ENCODE peak calls at places on chromosomes 5 and 9, in four cellular contexts. One of them, this sample, is unnamed.

GRCh38 chr9:115593587-115594091 is 475.7 kb upstream of the TNC start:
- DNase-seq in fibroblast of lung: peak; percentile 75
- DNase-seq in GM23248: peak; percentile 73
- DNase-seq in HepG2: peak; percentile 4
- DNase-seq in this sample: peak; percentile 78

GRCh38 chr9:131668439-131669233 is 71.2 kb downstream of the RAPGEF1 start:
- DNase-seq in fibroblast of lung: peak; percentile 79
- DNase-seq in GM23248: peak; percentile 85
- DNase-seq in HepG2: peak; percentile 32
- DNase-seq in this sample: no peak

GRCh38 chr5:112205840-112206239 is 213.2 kb downstream of the EPB41L4A start:
- DNase-seq in fibroblast of lung: no peak
- DNase-seq in GM23248: no peak
- DNase-seq in HepG2: no peak
- DNase-seq in this sample: no peak

GRCh38 chr5:151092750-151093149 is 11.9 kb upstream of the TNIP1 start:
- DNase-seq in fibroblast of lung: peak; percentile 72
- DNase-seq in GM23248: peak; percentile 92
- DNase-seq in HepG2: no peak
- DNase-seq in this sample: no peak

GRCh38 chr5:153960269-153961215 is 78.2 kb downstream of the FAM114A2 start:
- DNase-seq in fibroblast of lung: no peak
- DNase-seq in GM23248: peak; percentile 24
- DNase-seq in HepG2: no peak
- DNase-seq in this sample: no peak

GRCh38 chr9:121634800-121635261 is 16.6 kb upstream of the DAB2IP start:
- DNase-seq in fibroblast of lung: no peak
- DNase-seq in GM23248: peak; percentile 30
- DNase-seq in HepG2: peak; percentile 57
- DNase-seq in this sample: no peak

GRCh38 chr9:88773627-88774244 is 217.5 kb upstream of the S1PR3 start:
- DNase-seq in fibroblast of lung: peak; percentile 64
- DNase-seq in GM23248: peak; percentile 50
- DNase-seq in HepG2: no peak
- DNase-seq in this sample: no peak

GRCh38 chr9:126688617-126689016 is 74.9 kb downstream of the LMX1B start:
- DNase-seq in fibroblast of lung: no peak
- DNase-seq in GM23248: no peak
- DNase-seq in HepG2: no peak
- DNase-seq in this sample: no peak

GRCh38 chr5:136034976-136035375 is 6.2 kb downstream of the TGFBI start:
- DNase-seq in fibroblast of lung: no peak
- DNase-seq in GM23248: no peak
- DNase-seq in HepG2: no peak
- DNase-seq in this sample: no peak

GRCh38 chr5:107555425-107556090 is 115.2 kb downstream of the EFNA5 start:
- DNase-seq in fibroblast of lung: no peak
- DNase-seq in GM23248: peak; percentile 27
- DNase-seq in HepG2: no peak
- DNase-seq in this sample: no peak

GRCh38 chr5:172313877-172314276 is 30.3 kb upstream of the UBTD2 start:
- DNase-seq in fibroblast of lung: no peak
- DNase-seq in GM23248: no peak
- DNase-seq in HepG2: no peak
- DNase-seq in this sample: no peak

DNA sequence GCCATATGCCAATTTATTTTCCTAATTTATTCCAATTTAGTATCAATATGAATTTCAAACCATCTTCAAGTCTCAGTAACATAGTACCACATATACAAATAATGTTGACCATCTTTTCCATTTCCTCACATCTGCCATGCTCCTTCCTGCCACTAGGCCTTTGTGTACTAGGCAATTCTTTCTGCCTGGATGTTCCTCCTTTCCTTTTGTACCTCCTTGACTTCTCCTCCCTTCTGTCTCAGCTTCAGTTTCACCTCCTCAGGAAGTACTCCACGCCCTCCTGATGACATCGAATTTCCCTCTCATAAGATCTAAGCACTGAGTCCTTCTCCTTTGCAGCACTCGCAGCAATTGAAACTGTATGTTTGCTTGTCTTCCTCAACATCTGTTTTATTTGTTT is 53.9 kb downstream of the MEF2C start:
- DNase-seq in fibroblast of lung: no peak
- DNase-seq in GM23248: peak; percentile 51
- DNase-seq in HepG2: no peak
- DNase-seq in this sample: peak; percentile 79
- H3K4me1 ChIP-seq in fibroblast of lung: peaks cover 10% of the 10 kb centered on the region
- H3K4me1 ChIP-seq in GM23248: peaks cover 64% of the 10 kb centered on the region
- H3K4me1 ChIP-seq in HepG2: no peaks in the 10 kb centered on the region
- H3K4me1 ChIP-seq in this sample: peaks cover 100% of the 10 kb centered on the region

DNA sequence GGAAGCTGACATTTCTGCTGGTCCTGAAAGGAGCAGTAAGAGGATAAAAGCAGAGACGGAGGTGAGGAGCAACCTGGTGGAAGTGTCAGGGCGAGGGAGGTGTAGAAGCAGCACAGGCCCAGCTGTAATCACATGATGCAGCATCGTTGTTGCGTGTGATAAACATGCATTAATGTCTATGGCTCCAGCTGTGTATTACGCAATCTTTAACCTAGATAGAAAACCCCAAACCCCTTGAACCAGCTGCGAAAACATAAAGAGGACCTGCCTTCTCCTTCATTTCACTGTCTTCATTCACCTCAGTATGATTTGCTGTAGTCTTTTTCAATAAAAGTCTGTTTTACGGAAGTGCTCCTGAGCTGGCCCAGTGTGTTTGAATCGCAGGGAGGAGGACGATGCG is 162.9 kb downstream of the NTRK2 start:
- DNase-seq in fibroblast of lung: no peak
- DNase-seq in GM23248: no peak
- DNase-seq in HepG2: no peak
- DNase-seq in this sample: no peak
- H2AFZ ChIP-seq in fibroblast of lung: no peak overlapping the region
- H2AFZ ChIP-seq in GM23248: no peak overlapping the region
- H2AFZ ChIP-seq in HepG2: no peak overlapping the region
- H2AFZ ChIP-seq in this sample: no peak overlapping the region

DNA sequence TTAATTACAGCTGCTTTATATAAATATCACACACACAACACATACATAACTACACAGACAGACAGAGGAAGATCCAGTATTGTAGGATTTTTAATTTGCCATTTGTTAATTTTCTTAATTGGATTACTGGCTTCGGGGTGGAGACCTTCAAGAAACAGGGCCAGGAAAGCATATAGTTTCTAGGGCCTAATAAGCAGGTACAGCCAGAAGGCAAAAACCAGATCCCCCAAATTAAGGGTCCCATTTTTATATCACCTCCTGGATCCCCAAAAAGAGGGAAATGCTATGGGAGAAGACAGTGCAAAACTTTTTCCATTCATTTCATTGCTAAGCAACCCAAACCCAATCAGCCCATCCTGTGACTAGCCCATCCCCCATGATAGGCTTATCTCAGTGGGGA is 373.3 kb upstream of the FAM174A start:
- DNase-seq in fibroblast of lung: no peak
- DNase-seq in GM23248: no peak
- DNase-seq in HepG2: no peak
- DNase-seq in this sample: no peak
- H3K4me1 ChIP-seq in fibroblast of lung: no peaks in the 10 kb centered on the region
- H3K4me1 ChIP-seq in GM23248: no peaks in the 10 kb centered on the region
- H3K4me1 ChIP-seq in HepG2: no peaks in the 10 kb centered on the region
- H3K4me1 ChIP-seq in this sample: no peaks in the 10 kb centered on the region

DNA sequence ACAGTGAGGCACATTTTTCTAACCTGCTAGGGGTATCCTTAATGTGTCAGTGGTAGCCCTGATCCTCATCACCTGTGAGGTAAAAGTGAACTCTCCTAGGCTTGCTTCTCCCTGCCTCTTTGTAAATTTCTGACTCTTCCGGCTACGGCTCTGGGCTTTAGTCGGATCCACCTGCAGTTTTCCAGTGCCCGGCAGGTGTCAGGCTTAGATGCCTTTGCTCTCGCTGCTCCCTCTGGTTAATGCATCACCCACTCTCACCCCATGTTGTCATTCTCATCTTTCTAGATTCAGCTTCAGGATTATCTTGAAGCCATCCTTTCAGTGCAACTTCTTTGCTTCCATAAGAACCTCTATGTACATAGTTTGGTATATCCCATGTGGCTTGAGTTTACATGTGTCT is 3.6 kb downstream of the CEP78 start:
- DNase-seq in fibroblast of lung: no peak
- DNase-seq in GM23248: no peak
- DNase-seq in HepG2: peak; percentile 62
- DNase-seq in this sample: no peak
- H2AFZ ChIP-seq in fibroblast of lung: no peak overlapping the region
- H2AFZ ChIP-seq in GM23248: no peak overlapping the region
- H2AFZ ChIP-seq in HepG2: peak overlapping the region; percentile 44
- H2AFZ ChIP-seq in this sample: no peak overlapping the region

GRCh38 chr9:133118179-133118520 is 2.9 kb downstream of the RALGDS start:
- DNase-seq in fibroblast of lung: no peak
- DNase-seq in GM23248: no peak
- DNase-seq in HepG2: no peak
- DNase-seq in this sample: no peak

GRCh38 chr9:133118568-133118967 is 2.5 kb downstream of the RALGDS start:
- DNase-seq in fibroblast of lung: no peak
- DNase-seq in GM23248: no peak
- DNase-seq in HepG2: no peak
- DNase-seq in this sample: no peak

GRCh38 chr9:133120343-133121199 is 469 bp downstream of the RALGDS start:
- DNase-seq in fibroblast of lung: no peak
- DNase-seq in GM23248: peak; percentile 29
- DNase-seq in HepG2: no peak
- DNase-seq in this sample: no peak

GRCh38 chr9:133119039-133119438 is 2.0 kb downstream of the RALGDS start:
- DNase-seq in fibroblast of lung: no peak
- DNase-seq in GM23248: peak; percentile 21
- DNase-seq in HepG2: no peak
- DNase-seq in this sample: no peak

GRCh38 chr9:133119461-133120342 is 1.3 kb downstream of the RALGDS start:
- DNase-seq in fibroblast of lung: no peak
- DNase-seq in GM23248: peak; percentile 59
- DNase-seq in HepG2: no peak
- DNase-seq in this sample: no peak
- H3K4me1 ChIP-seq in fibroblast of lung: peaks cover 15% of the 10 kb centered on the region
- H3K4me1 ChIP-seq in GM23248: peaks cover 24% of the 10 kb centered on the region
- H3K4me1 ChIP-seq in HepG2: peaks cover 53% of the 10 kb centered on the region
- H3K4me1 ChIP-seq in this sample: peaks cover 87% of the 10 kb centered on the region

DNA sequence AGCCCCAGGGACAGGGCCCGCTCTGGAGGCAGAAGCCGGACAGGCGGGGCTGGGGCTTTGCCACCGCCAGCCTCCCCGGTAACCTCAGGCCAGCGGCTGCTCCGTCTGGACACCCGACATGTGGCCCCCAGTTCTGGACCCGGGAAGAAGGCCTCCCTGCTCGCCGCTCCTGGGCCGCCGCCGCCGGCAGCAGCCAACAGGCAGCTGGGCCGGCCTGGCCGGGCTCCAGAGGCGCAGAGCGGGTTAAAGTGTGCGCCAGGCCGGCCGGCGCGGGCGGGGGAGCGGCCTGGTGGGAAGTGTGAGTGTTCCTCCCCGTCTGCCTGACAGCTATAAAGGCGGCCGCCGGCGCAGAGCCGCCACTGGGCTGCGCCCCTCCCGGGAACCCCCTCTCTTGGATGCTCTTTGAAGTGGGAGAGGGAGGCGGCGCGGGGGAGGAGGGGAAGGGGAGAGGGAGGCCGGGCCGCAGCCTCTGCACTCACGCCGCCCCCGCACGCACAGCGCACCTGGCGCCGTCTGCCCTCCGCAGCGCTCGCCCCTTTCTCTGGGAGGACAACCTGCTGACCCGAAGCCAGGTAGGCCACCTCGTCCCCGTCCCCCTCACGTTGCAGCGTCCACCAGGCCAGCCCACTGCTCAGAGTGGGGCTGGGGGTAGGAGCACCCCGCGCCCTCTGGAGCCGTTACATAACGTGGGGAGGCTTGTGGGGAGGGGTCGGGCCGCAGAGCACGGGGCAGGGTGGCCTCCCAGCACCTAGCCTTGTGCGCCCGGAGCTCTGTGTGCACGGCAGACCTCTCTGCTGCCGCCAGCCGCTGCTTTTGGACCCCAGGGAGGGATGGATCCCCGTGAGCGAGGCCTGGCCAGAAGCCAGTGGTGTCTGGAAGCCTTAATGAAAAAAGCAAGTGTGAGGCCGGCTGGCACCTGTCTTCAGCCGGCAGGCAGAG is at the start of gene ADAMTSL2:
- DNase-seq in fibroblast of lung: peak; percentile 65
- DNase-seq in GM23248: peak; percentile 62
- DNase-seq in HepG2: peak; percentile 73
- DNase-seq in this sample: no peak
- H2AFZ ChIP-seq in fibroblast of lung: no peak within 1 kb of the TSS
- H2AFZ ChIP-seq in GM23248: no peak within 1 kb of the TSS
- H2AFZ ChIP-seq in HepG2: no peak within 1 kb of the TSS
- H2AFZ ChIP-seq in this sample: no peak within 1 kb of the TSS

DNA sequence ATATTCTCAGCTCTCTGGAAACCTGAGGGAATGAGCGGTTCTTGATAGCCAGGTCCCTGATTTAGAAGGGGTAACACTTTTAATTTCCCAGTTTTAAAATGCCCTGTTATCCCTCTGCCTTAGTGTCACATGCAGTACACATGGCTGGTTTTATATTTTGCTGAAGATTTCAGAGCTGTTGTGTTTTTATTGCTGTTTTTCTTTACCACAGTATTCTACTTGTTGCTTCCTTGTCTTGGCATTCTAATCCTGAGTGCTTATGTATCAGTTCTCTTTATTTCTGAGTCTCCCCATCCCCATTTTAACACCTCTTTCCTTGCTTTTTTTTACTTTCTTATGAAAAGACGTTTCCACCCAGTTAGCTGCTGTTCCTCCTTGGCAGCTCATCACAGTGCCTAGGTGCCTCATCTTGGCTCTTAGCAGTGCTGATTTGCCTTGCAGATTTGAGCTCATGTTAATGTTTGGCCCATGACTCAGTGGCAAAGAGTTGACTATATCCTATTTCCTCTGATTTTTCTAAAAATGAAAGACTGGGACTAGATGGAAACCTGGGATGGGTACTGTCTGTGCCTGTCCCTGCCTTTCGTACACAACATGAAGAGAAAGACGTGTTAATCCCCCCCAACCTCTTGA is 3.7 kb downstream of the MTRR start:
- DNase-seq in fibroblast of lung: no peak
- DNase-seq in GM23248: peak; percentile 47
- DNase-seq in HepG2: no peak
- DNase-seq in this sample: no peak
- H3K4me1 ChIP-seq in fibroblast of lung: peaks cover 6% of the 10 kb centered on the region
- H3K4me1 ChIP-seq in GM23248: peaks cover 33% of the 10 kb centered on the region
- H3K4me1 ChIP-seq in HepG2: peaks cover 53% of the 10 kb centered on the region
- H3K4me1 ChIP-seq in this sample: peaks cover 32% of the 10 kb centered on the region

GRCh38 chr9:34035656-34036055 is 13.0 kb downstream of the UBAP2 start:
- DNase-seq in fibroblast of lung: no peak
- DNase-seq in GM23248: no peak
- DNase-seq in HepG2: peak; percentile 60
- DNase-seq in this sample: no peak
- H2AFZ ChIP-seq in fibroblast of lung: no peak overlapping the region
- H2AFZ ChIP-seq in GM23248: no peak overlapping the region
- H2AFZ ChIP-seq in HepG2: no peak overlapping the region
- H2AFZ ChIP-seq in this sample: no peak overlapping the region